ENCODE peak calls at places on chromosomes 12 and 14, in seven cellular contexts. E is NCI-H1105; I is T47D; H is germinal center; U is effector CD4-positive, alpha-beta T cell; V is smooth muscle cell of the brain vasculature; T is kidney epithelial cell. N is an unnamed sample.

GRCh38 chr12:3141339-3142321 is 64.5 kb downstream of the TSPAN9 start:
- DNase-seq in E (no peak), I (peak; percentile 21), H (no peak), U (no peak), V (no peak), T (no peak), N (no peak)

GRCh38 chr12:132204064-132204821 is 60.0 kb downstream of the NOC4L start:
- DNase-seq in E (no peak), I (no peak), H (no peak), U (no peak), V (no peak), T (no peak), N (no peak)

GRCh38 chr12:60333461-60333860 is 737.6 kb downstream of the SLC16A7 start:
- DNase-seq in E (no peak), I (peak; percentile 8), H (no peak), U (no peak), V (no peak), T (no peak), N (no peak)

GRCh38 chr12:108000111-108000510 is 129.0 kb upstream of the WSCD2 start:
- DNase-seq in E (peak; percentile 92), I (no peak), H (no peak), U (no peak), V (no peak), T (no peak), N (no peak)

GRCh38 chr14:101894365-101895113 is 69.8 kb upstream of the DYNC1H1 start:
- DNase-seq in E (no peak), I (no peak), H (no peak), U (no peak), V (no peak), T (no peak), N (no peak)

GRCh38 chr12:127065595-127065994 is 1201.4 kb upstream of the TMEM132C start:
- DNase-seq in E (no peak), I (no peak), H (no peak), U (no peak), V (no peak), T (no peak), N (no peak)

GRCh38 chr12:26691234-26691970 is 141.6 kb downstream of the ITPR2 start:
- DNase-seq in E (no peak), I (no peak), H (no peak), U (no peak), V (peak; percentile 92), T (peak; percentile 97), N (peak; percentile 96)

GRCh38 chr14:48323655-48324054 is 648.2 kb upstream of the MDGA2 start:
- DNase-seq in E (no peak), I (no peak), H (no peak), U (no peak), V (no peak), T (peak; percentile 62), N (no peak)

GRCh38 chr12:119334459-119335170 is at the start of gene CCDC60:
- DNase-seq in E (no peak), I (peak; percentile 73), H (peak; percentile 4), U (no peak), V (no peak), T (no peak), N (no peak)

GRCh38 chr14:56422703-56423213 is 156.8 kb upstream of the TMEM260 start:
- DNase-seq in E (peak; percentile 91), I (peak; percentile 65), H (peak; percentile 38), U (no peak), V (peak; percentile 40), T (peak; percentile 26), N (peak; percentile 45)

GRCh38 chr12:109734219-109735000 is 20.8 kb downstream of the FAM222A start:
- DNase-seq in E (no peak), I (no peak), H (no peak), U (no peak), V (no peak), T (no peak), N (no peak)

GRCh38 chr14:90753456-90754005 is 62.7 kb downstream of the TTC7B start:
- DNase-seq in E (no peak), I (no peak), H (no peak), U (no peak), V (no peak), T (no peak), N (no peak)

GRCh38 chr14:101056446-101056845 is 152.9 kb upstream of the RTL1 start:
- DNase-seq in E (no peak), I (no peak), H (no peak), U (no peak), V (no peak), T (no peak), N (no peak)

GRCh38 chr12:132284618-132285310 is 44.6 kb downstream of the GALNT9 start:
- DNase-seq in E (no peak), I (peak; percentile 51), H (no peak), U (no peak), V (no peak), T (no peak), N (no peak)

GRCh38 chr14:34231626-34232025 is 230.4 kb downstream of the SPTSSA start:
- DNase-seq in E (no peak), I (no peak), H (no peak), U (no peak), V (no peak), T (no peak), N (no peak)

GRCh38 chr14:89248430-89249295 is 168.4 kb downstream of the FOXN3 start:
- DNase-seq in E (no peak), I (no peak), H (no peak), U (no peak), V (no peak), T (no peak), N (no peak)

GRCh38 chr12:32049956-32050355 is 56.7 kb upstream of the BICD1 start:
- DNase-seq in E (no peak), I (peak; percentile 25), H (no peak), U (no peak), V (no peak), T (no peak), N (no peak)

GRCh38 chr12:104632724-104633181 is 176.0 kb downstream of the CHST11 start:
- DNase-seq in E (no peak), I (no peak), H (no peak), U (no peak), V (peak; percentile 41), T (no peak), N (no peak)

GRCh38 chr12:120121766-120122293 is 5.3 kb upstream of the RAB35 start:
- DNase-seq in E (no peak), I (no peak), H (peak; percentile 54), U (no peak), V (no peak), T (no peak), N (no peak)

GRCh38 chr14:68884031-68885030 is 91.5 kb upstream of the ZFP36L1 start:
- DNase-seq in E (no peak), I (no peak), H (no peak), U (no peak), V (no peak), T (no peak), N (peak; percentile 76)

N was measured in non-pigmented ciliary epithelial cell.